ENCODE peak calls at places on chromosomes 3 and 15, in five cellular contexts. One of them, this sample, is unnamed.

GRCh38 chr15:89746386-89746974 is 4.6 kb downstream of the MESP1 start:
- DNase-seq in stimulated activated CD8-positive, alpha-beta memory T cell treated with anti-CD3 and anti-CD28 coated beads, Interleukin-15, amount 100 ng/mL, for 24 hours: no peak
- DNase-seq in endothelial cell: no peak
- DNase-seq in ACHN: no peak
- DNase-seq in B cell: no peak
- DNase-seq in this sample: no peak

GRCh38 chr15:73249499-73249898 is 119.3 kb downstream of the HCN4 start:
- DNase-seq in endothelial cell: no peak
- DNase-seq in B cell: no peak
- DNase-seq in ACHN: no peak
- DNase-seq in stimulated activated CD8-positive, alpha-beta memory T cell treated with anti-CD3 and anti-CD28 coated beads, Interleukin-15, amount 100 ng/mL, for 24 hours: no peak
- DNase-seq in this sample: no peak

GRCh38 chr3:5187920-5188418 is 462 bp downstream of the EDEM1 start:
- DNase-seq in ACHN: peak
- DNase-seq in endothelial cell: peak
- DNase-seq in stimulated activated CD8-positive, alpha-beta memory T cell treated with anti-CD3 and anti-CD28 coated beads, Interleukin-15, amount 100 ng/mL, for 24 hours: no peak
- DNase-seq in B cell: peak
- DNase-seq in this sample: peak

GRCh38 chr15:39944711-39945110 is 10.8 kb downstream of the EIF2AK4 start:
- DNase-seq in stimulated activated CD8-positive, alpha-beta memory T cell treated with anti-CD3 and anti-CD28 coated beads, Interleukin-15, amount 100 ng/mL, for 24 hours: no peak
- DNase-seq in ACHN: no peak
- DNase-seq in endothelial cell: no peak
- DNase-seq in B cell: no peak
- DNase-seq in this sample: no peak

GRCh38 chr3:14633819-14634424 is 17.6 kb upstream of the CCDC174 start:
- DNase-seq in ACHN: peak
- DNase-seq in B cell: peak
- DNase-seq in endothelial cell: peak
- DNase-seq in stimulated activated CD8-positive, alpha-beta memory T cell treated with anti-CD3 and anti-CD28 coated beads, Interleukin-15, amount 100 ng/mL, for 24 hours: no peak
- DNase-seq in this sample: peak

GRCh38 chr3:97479740-97480139 is 284.8 kb upstream of the ARL6 start:
- DNase-seq in ACHN: no peak
- DNase-seq in B cell: no peak
- DNase-seq in stimulated activated CD8-positive, alpha-beta memory T cell treated with anti-CD3 and anti-CD28 coated beads, Interleukin-15, amount 100 ng/mL, for 24 hours: no peak
- DNase-seq in endothelial cell: no peak
- DNase-seq in this sample: no peak

GRCh38 chr3:40458473-40458872 is 1.3 kb downstream of the RPL14 start:
- DNase-seq in ACHN: no peak
- DNase-seq in B cell: no peak
- DNase-seq in stimulated activated CD8-positive, alpha-beta memory T cell treated with anti-CD3 and anti-CD28 coated beads, Interleukin-15, amount 100 ng/mL, for 24 hours: no peak
- DNase-seq in endothelial cell: no peak
- DNase-seq in this sample: no peak

GRCh38 chr3:73493543-73494314 is 131.0 kb downstream of the PDZRN3 start:
- DNase-seq in endothelial cell: no peak
- DNase-seq in ACHN: no peak
- DNase-seq in B cell: no peak
- DNase-seq in stimulated activated CD8-positive, alpha-beta memory T cell treated with anti-CD3 and anti-CD28 coated beads, Interleukin-15, amount 100 ng/mL, for 24 hours: no peak
- DNase-seq in this sample: no peak

GRCh38 chr15:101664303-101664913 is 12.2 kb upstream of the TM2D3 start:
- DNase-seq in endothelial cell: peak
- DNase-seq in stimulated activated CD8-positive, alpha-beta memory T cell treated with anti-CD3 and anti-CD28 coated beads, Interleukin-15, amount 100 ng/mL, for 24 hours: no peak
- DNase-seq in ACHN: peak
- DNase-seq in B cell: no peak
- DNase-seq in this sample: no peak

GRCh38 chr3:42934111-42934510 is 28.2 kb downstream of the ZNF662 start:
- DNase-seq in stimulated activated CD8-positive, alpha-beta memory T cell treated with anti-CD3 and anti-CD28 coated beads, Interleukin-15, amount 100 ng/mL, for 24 hours: no peak
- DNase-seq in B cell: no peak
- DNase-seq in ACHN: no peak
- DNase-seq in endothelial cell: no peak
- DNase-seq in this sample: no peak

GRCh38 chr3:114380233-114380645 is 86.4 kb downstream of the TIGIT start:
- DNase-seq in B cell: no peak
- DNase-seq in ACHN: no peak
- DNase-seq in endothelial cell: no peak
- DNase-seq in stimulated activated CD8-positive, alpha-beta memory T cell treated with anti-CD3 and anti-CD28 coated beads, Interleukin-15, amount 100 ng/mL, for 24 hours: no peak
- DNase-seq in this sample: peak

GRCh38 chr3:172391592-172392302 is 56.5 kb downstream of the GHSR start:
- DNase-seq in endothelial cell: no peak
- DNase-seq in B cell: no peak
- DNase-seq in ACHN: no peak
- DNase-seq in stimulated activated CD8-positive, alpha-beta memory T cell treated with anti-CD3 and anti-CD28 coated beads, Interleukin-15, amount 100 ng/mL, for 24 hours: no peak
- DNase-seq in this sample: no peak

GRCh38 chr15:68979036-68979435 is 35.5 kb upstream of the NOX5 start:
- DNase-seq in ACHN: no peak
- DNase-seq in B cell: no peak
- DNase-seq in endothelial cell: no peak
- DNase-seq in stimulated activated CD8-positive, alpha-beta memory T cell treated with anti-CD3 and anti-CD28 coated beads, Interleukin-15, amount 100 ng/mL, for 24 hours: no peak
- DNase-seq in this sample: no peak

GRCh38 chr3:55947406-55947805 is 460.3 kb upstream of the WNT5A start:
- DNase-seq in endothelial cell: no peak
- DNase-seq in B cell: no peak
- DNase-seq in stimulated activated CD8-positive, alpha-beta memory T cell treated with anti-CD3 and anti-CD28 coated beads, Interleukin-15, amount 100 ng/mL, for 24 hours: no peak
- DNase-seq in ACHN: no peak
- DNase-seq in this sample: no peak

GRCh38 chr15:20349774-20350498 is 191.7 kb downstream of the GOLGA6L6 start:
- DNase-seq in endothelial cell: no peak
- DNase-seq in B cell: peak
- DNase-seq in stimulated activated CD8-positive, alpha-beta memory T cell treated with anti-CD3 and anti-CD28 coated beads, Interleukin-15, amount 100 ng/mL, for 24 hours: no peak
- DNase-seq in ACHN: no peak
- DNase-seq in this sample: no peak

GRCh38 chr3:17140670-17141505 is 256.1 kb downstream of the PLCL2 start:
- DNase-seq in ACHN: no peak
- DNase-seq in B cell: no peak
- DNase-seq in endothelial cell: no peak
- DNase-seq in stimulated activated CD8-positive, alpha-beta memory T cell treated with anti-CD3 and anti-CD28 coated beads, Interleukin-15, amount 100 ng/mL, for 24 hours: no peak
- DNase-seq in this sample: no peak

GRCh38 chr3:23713641-23714040 is 92.1 kb upstream of the UBE2E1 start:
- DNase-seq in B cell: no peak
- DNase-seq in ACHN: no peak
- DNase-seq in endothelial cell: no peak
- DNase-seq in stimulated activated CD8-positive, alpha-beta memory T cell treated with anti-CD3 and anti-CD28 coated beads, Interleukin-15, amount 100 ng/mL, for 24 hours: no peak
- DNase-seq in this sample: no peak